ENCODE peak calls at places on chromosome 9, in four cellular contexts. F, B, J and I are unnamed samples.

GRCh38 chr9:129309041-129309430 is 131.0 kb upstream of the IER5L start:
- DNase-seq in F (no peak), B (no peak), J (no peak), I (no peak)

GRCh38 chr9:129451669-129452068 is 169.2 kb downstream of the C9orf50 start:
- DNase-seq in F (no peak), B (no peak), J (no peak), I (no peak)

GRCh38 chr9:124813041-124813440 is 36.1 kb downstream of the OLFML2A start:
- DNase-seq in F (no peak), B (no peak), J (no peak), I (no peak)

GRCh38 chr9:36189978-36190377 is 743 bp upstream of the CLTA start:
- DNase-seq in F (no peak), B (no peak), J (no peak), I (no peak)

GRCh38 chr9:94611638-94612068 is 18.0 kb upstream of the FBP2 start:
- DNase-seq in F (no peak), B (no peak), J (no peak), I (no peak)

GRCh38 chr9:120708526-120709224 is 5.6 kb downstream of the MEGF9 start:
- DNase-seq in F (no peak), B (peak), J (no peak), I (no peak)

GRCh38 chr9:124216474-124217176 is 41.1 kb upstream of the NEK6 start:
- DNase-seq in F (peak), B (no peak), J (no peak), I (peak)

GRCh38 chr9:32351845-32352244 is 32.6 kb upstream of the ACO1 start:
- DNase-seq in F (no peak), B (no peak), J (no peak), I (no peak)

GRCh38 chr9:110152704-110153374 is 55.1 kb downstream of the C9orf152 start:
- DNase-seq in F (no peak), B (no peak), J (no peak), I (no peak)

GRCh38 chr9:78788101-78788500 is 491.2 kb downstream of the PSAT1 start:
- DNase-seq in F (no peak), B (no peak), J (no peak), I (no peak)

GRCh38 chr9:95009459-95009858 is 283.0 kb downstream of the AOPEP start:
- DNase-seq in F (no peak), B (no peak), J (no peak), I (no peak)

GRCh38 chr9:134217431-134218210 is 53.3 kb upstream of the RNU6ATAC start:
- DNase-seq in F (no peak), B (no peak), J (no peak), I (no peak)

GRCh38 chr9:2083552-2083951 is 68.4 kb downstream of the SMARCA2 start:
- DNase-seq in F (no peak), B (no peak), J (no peak), I (no peak)

GRCh38 chr9:13278368-13279246 is 885 bp downstream of the MPDZ start:
- DNase-seq in F (peak), B (peak), J (no peak), I (no peak)

GRCh38 chr9:96564217-96564616 is 55.4 kb downstream of the CDC14B start:
- DNase-seq in F (no peak), B (no peak), J (no peak), I (no peak)